ENCODE peak calls at places on chromosomes 3 and 15, in four cellular contexts. One of them, this sample, is unnamed.

GRCh38 chr3:186425788-186426730 is 64.0 kb upstream of the DGKG start:
- DNase-seq in EL: peak; percentile 65
- DNase-seq in T1000: peak; percentile 32
- DNase-seq in mesenteric fat pad: no peak
- DNase-seq in this sample: peak; percentile 66

GRCh38 chr3:117735481-117736101 is 1026.0 kb downstream of the TUSC7 start:
- DNase-seq in EL: peak; percentile 84
- DNase-seq in T1000: peak; percentile 24
- DNase-seq in mesenteric fat pad: no peak
- DNase-seq in this sample: peak; percentile 86

GRCh38 chr15:92023971-92024370 is 170.5 kb downstream of the SLCO3A1 start:
- DNase-seq in EL: no peak
- DNase-seq in T1000: no peak
- DNase-seq in mesenteric fat pad: no peak
- DNase-seq in this sample: no peak

GRCh38 chr15:29792426-29793159 is 29.7 kb downstream of the TJP1 start:
- DNase-seq in T1000: no peak
- DNase-seq in mesenteric fat pad: no peak
- DNase-seq in EL: peak; percentile 65
- DNase-seq in this sample: no peak

GRCh38 chr15:88331291-88331690 is 74.8 kb upstream of the NTRK3 start:
- DNase-seq in T1000: no peak
- DNase-seq in mesenteric fat pad: no peak
- DNase-seq in EL: peak; percentile 41
- DNase-seq in this sample: peak; percentile 36

GRCh38 chr3:167723025-167723512 is 11.6 kb downstream of the PDCD10 start:
- DNase-seq in EL: no peak
- DNase-seq in mesenteric fat pad: no peak
- DNase-seq in T1000: no peak
- DNase-seq in this sample: no peak

GRCh38 chr15:68053701-68053996 is 466 bp upstream of the PIAS1 start:
- DNase-seq in T1000: no peak
- DNase-seq in mesenteric fat pad: no peak
- DNase-seq in EL: no peak
- DNase-seq in this sample: peak; percentile 6

GRCh38 chr3:12963184-12963868 is 109.9 kb downstream of the IQSEC1 start:
- DNase-seq in mesenteric fat pad: no peak
- DNase-seq in EL: no peak
- DNase-seq in T1000: no peak
- DNase-seq in this sample: no peak

GRCh38 chr3:61032991-61033390 is 218.3 kb downstream of the FHIT start:
- DNase-seq in T1000: no peak
- DNase-seq in EL: no peak
- DNase-seq in mesenteric fat pad: no peak
- DNase-seq in this sample: no peak

GRCh38 chr3:100001514-100002270 is 112.6 kb downstream of the FILIP1L start:
- DNase-seq in EL: no peak
- DNase-seq in mesenteric fat pad: no peak
- DNase-seq in T1000: no peak
- DNase-seq in this sample: no peak

GRCh38 chr3:191141728-191142127 is 57.3 kb upstream of the OSTN start:
- DNase-seq in EL: peak; percentile 87
- DNase-seq in mesenteric fat pad: no peak
- DNase-seq in T1000: no peak
- DNase-seq in this sample: peak; percentile 94

GRCh38 chr15:69893863-69894262 is 203.9 kb downstream of the TLE3 start:
- DNase-seq in mesenteric fat pad: no peak
- DNase-seq in EL: peak; percentile 67
- DNase-seq in T1000: no peak
- DNase-seq in this sample: peak; percentile 37

GRCh38 chr15:37984368-37984767 is 49.9 kb downstream of the TMCO5A start:
- DNase-seq in mesenteric fat pad: no peak
- DNase-seq in T1000: no peak
- DNase-seq in EL: no peak
- DNase-seq in this sample: no peak

GRCh38 chr3:172312006-172312405 is 136.2 kb downstream of the GHSR start:
- DNase-seq in T1000: no peak
- DNase-seq in EL: no peak
- DNase-seq in mesenteric fat pad: no peak
- DNase-seq in this sample: no peak

GRCh38 chr3:46764206-46764605 is 46.5 kb upstream of the PRSS50 start:
- DNase-seq in T1000: no peak
- DNase-seq in mesenteric fat pad: no peak
- DNase-seq in EL: no peak
- DNase-seq in this sample: no peak

GRCh38 chr3:112628038-112628437 is 12.9 kb downstream of the CCDC80 start:
- DNase-seq in T1000: no peak
- DNase-seq in mesenteric fat pad: no peak
- DNase-seq in EL: no peak
- DNase-seq in this sample: no peak

GRCh38 chr3:194134231-194134756 is 1.7 kb upstream of the HES1 start:
- DNase-seq in T1000: no peak
- DNase-seq in mesenteric fat pad: peak; percentile 92
- DNase-seq in EL: no peak
- DNase-seq in this sample: peak; percentile 77

GRCh38 chr15:55917881-55918296 is 75.5 kb downstream of the NEDD4 start:
- DNase-seq in EL: peak; percentile 90
- DNase-seq in T1000: peak; percentile 37
- DNase-seq in mesenteric fat pad: no peak
- DNase-seq in this sample: peak; percentile 97

GRCh38 chr15:34795267-34796081 is at the start of gene ACTC1:
- DNase-seq in mesenteric fat pad: no peak
- DNase-seq in EL: peak; percentile 72
- DNase-seq in T1000: no peak
- DNase-seq in this sample: peak; percentile 74

GRCh38 chr3:113194747-113195400 is 16.5 kb upstream of the BOC start:
- DNase-seq in EL: no peak
- DNase-seq in mesenteric fat pad: no peak
- DNase-seq in T1000: no peak
- DNase-seq in this sample: no peak

GRCh38 chr3:195224156-195224979 is 46.6 kb downstream of the XXYLT1 start:
- DNase-seq in mesenteric fat pad: peak; percentile 75
- DNase-seq in EL: no peak
- DNase-seq in T1000: no peak
- DNase-seq in this sample: no peak

GRCh38 chr15:57334257-57334656 is 42.0 kb upstream of the CGNL1 start:
- DNase-seq in T1000: no peak
- DNase-seq in EL: peak; percentile 70
- DNase-seq in mesenteric fat pad: no peak
- DNase-seq in this sample: peak; percentile 75

GRCh38 chr3:85475346-85475745 is 516.6 kb downstream of the CADM2 start:
- DNase-seq in EL: no peak
- DNase-seq in mesenteric fat pad: no peak
- DNase-seq in T1000: no peak
- DNase-seq in this sample: no peak

This sample was measured in ELR.